ENCODE peak calls at places on chromosomes 2 and 18, in four cellular contexts. I is GM12878, T is SK-N-SH, L is K562. R is an unnamed sample.

GRCh38 chr2:23250371-23250770 is 134.6 kb upstream of the KLHL29 start:
- DNase-seq in I (no peak), T (no peak), L (no peak), R (no peak)

GRCh38 chr18:44986933-44987332 is 306.2 kb downstream of the SETBP1 start:
- DNase-seq in I (no peak), T (no peak), L (no peak), R (no peak)

GRCh38 chr18:2971741-2972552 is 41.0 kb downstream of the LPIN2 start:
- DNase-seq in I (peak; percentile 90), T (no peak), L (no peak), R (no peak)

GRCh38 chr2:216015722-216016464 is 2.5 kb upstream of the MREG start:
- DNase-seq in I (peak; percentile 87), T (no peak), L (no peak), R (no peak)

GRCh38 chr2:88139203-88139702 is 11.4 kb upstream of the FABP1 start:
- DNase-seq in I (no peak), T (no peak), L (no peak), R (no peak)

GRCh38 chr2:238270606-238271005 is 17.8 kb downstream of the PER2 start:
- DNase-seq in I (no peak), T (peak; percentile 46), L (no peak), R (no peak)

GRCh38 chr2:172333206-172333605 is 94.2 kb upstream of the ITGA6 start:
- DNase-seq in I (no peak), T (no peak), L (no peak), R (no peak)

GRCh38 chr18:58225101-58225500 is 181.1 kb downstream of the NEDD4L start:
- DNase-seq in I (peak; percentile 71), T (no peak), L (no peak), R (no peak)

GRCh38 chr2:46480562-46480961 is 1.2 kb downstream of the TMEM247 start:
- DNase-seq in I (no peak), T (no peak), L (no peak), R (no peak)

GRCh38 chr2:26333286-26333685 is 12.7 kb upstream of the SELENOI start:
- DNase-seq in I (no peak), T (no peak), L (no peak), R (no peak)

GRCh38 chr2:230658877-230659652 is 53.6 kb upstream of the CAB39 start:
- DNase-seq in I (peak; percentile 91), T (no peak), L (peak; percentile 71), R (no peak)

GRCh38 chr2:132766573-132766972 is 96.6 kb upstream of the LYPD1 start:
- DNase-seq in I (no peak), T (no peak), L (no peak), R (no peak)

GRCh38 chr2:101223814-101224231 is 28.9 kb upstream of the CNOT11 start:
- DNase-seq in I (peak; percentile 97), T (no peak), L (no peak), R (no peak)
- TF ChIP-seq USF1 in I (no peak), T (no peak), L (no peak), R (no peak)

GRCh38 chr2:240926516-240927389 is 20.6 kb downstream of the CROCC2 start:
- DNase-seq in I (no peak), T (peak; percentile 69), L (no peak), R (peak; percentile 11)
- TF ChIP-seq USF1 in I (no peak), T (no peak), L (no peak), R (no peak)

DNA sequence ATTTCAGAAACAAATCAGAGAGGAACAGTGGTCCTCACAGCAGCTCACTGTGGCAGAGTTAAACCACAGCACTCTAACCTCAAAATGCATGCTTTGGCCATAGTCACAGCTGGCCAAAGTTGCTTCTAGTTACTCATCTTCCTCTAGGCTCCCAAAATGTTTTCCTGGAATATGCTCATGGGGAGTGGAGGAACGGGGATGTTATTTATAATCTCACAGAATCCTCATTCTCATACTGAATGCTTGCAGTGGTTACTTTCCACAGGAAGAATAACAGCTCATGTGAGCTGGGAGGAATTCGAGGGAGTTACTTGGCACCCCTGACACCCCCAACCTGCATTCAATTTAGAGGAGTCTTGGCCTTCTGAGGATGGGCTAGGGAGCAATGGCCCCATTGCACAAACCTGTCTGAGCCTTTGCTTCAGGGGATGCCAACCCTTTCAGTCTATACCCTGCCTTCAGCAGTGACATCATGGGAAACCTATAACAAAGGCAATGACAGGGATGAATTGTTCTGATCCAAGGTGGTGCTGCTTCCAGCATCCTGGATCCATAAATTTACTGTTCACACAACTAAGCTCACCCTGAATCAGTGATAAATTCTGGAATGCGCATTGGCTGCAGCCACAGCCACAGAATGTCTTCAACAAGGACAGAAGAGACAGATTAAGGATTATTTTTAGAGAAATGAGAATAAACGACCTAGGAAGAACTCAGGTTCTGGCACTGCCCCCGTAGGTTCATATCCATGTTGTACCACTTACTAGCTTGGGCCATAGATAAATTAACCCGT is 22.5 kb upstream of the CCBE1 start:
- DNase-seq in I (no peak), T (no peak), L (no peak), R (no peak)
- TF ChIP-seq USF1 in I (no peak), T (no peak), L (no peak), R (no peak)

DNA sequence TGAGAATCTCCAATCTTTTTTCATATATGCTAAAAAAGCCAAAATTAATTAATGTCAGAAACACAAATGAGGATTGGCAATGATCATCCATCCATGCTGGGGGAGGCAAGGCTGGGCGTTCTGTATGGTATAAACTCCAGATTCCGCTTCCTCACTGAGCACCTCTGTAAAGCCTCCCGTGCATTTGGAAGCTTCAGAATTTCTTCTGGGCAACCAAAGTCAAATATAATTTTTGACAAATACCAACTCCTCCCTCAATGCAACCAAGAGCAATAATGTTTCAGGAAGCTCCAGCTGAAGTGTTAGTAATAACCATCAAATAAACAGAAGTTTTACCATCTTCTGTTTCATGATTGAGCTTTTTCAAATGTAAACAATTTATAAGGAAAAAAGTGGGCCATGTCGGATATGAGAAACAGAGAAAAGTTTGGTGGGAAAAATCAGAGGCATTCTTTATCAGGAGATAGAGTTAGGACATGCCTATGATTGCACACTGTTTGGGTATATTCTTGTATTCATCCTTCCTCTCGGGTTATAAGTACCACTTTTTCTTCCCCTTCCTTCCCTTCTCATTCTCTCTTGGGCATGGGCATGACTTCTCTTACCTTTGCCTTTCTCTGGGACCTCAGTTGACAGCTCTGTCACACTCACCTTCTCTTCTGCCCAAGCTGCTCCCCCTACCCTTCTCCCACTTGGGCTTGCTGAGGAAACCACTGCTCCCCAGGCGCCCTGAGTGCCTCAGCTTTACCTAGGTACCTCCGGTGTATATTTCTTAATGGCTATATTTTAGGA is 149.5 kb upstream of the ZEB2 start:
- DNase-seq in I (no peak), T (no peak), L (no peak), R (no peak)
- TF ChIP-seq USF1 in I (no peak), T (no peak), L (no peak), R (no peak)

GRCh38 chr2:207930747-207931146 is 94.6 kb downstream of the PLEKHM3 start:
- DNase-seq in I (no peak), T (peak; percentile 47), L (no peak), R (no peak)
- TF ChIP-seq USF1 in I (no peak), T (no peak), L (no peak), R (no peak)

GRCh38 chr2:97067279-97068004 is 27.2 kb downstream of the FAHD2B start:
- DNase-seq in I (no peak), T (no peak), L (no peak), R (no peak)

DNA sequence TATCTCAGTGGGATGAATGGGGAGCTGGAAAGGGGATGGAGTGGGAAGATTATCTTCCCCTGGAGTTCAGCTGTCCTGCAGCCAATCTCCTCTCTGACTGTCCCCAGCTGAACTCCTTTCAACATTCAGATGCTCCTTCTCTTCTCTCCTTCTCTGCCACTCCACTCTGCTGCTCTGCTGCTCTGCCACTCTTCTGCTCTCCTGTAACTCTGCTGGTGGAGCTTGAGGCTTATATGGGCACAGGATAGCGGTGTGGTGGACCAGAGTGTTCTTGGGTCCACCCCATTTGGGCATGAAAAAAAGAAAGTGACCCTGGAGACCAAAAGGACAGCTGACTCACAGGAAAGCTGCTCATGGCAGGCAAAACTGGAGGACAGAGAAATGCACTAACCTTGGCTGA is 26.6 kb downstream of the FAHD2B start:
- DNase-seq in I (no peak), T (no peak), L (no peak), R (no peak)
- TF ChIP-seq USF1 in I (no peak), T (no peak), L (no peak), R (no peak)

DNA sequence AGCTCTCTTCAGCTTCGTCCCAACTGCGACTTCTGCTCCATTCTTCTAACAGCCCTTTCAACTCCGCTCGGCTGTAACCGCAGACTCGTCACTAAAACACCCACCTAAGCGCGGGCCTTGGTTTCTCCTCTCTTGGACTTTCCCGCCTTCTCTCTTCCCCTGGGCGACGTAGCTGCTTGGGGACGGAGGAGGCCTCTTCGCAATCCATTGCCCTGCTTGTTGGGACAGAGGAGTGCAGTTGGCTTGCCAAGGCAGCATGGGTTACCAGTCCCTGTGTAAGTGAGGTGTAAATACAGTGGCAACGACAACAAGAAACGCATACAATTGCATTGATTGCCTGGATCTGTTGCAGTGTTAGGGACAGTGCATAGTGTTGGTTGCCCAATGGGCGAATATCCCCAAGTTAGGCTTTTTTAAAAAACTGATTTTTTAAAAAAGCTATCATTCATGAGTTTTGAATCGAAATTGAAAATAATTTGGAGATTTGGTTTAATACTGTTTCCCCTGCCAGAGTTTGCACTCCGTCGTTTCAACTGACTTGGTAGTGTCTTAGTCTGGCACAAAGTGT is 484 bp upstream of the DARS1 start:
- DNase-seq in I (peak; percentile 69), T (no peak), L (no peak), R (no peak)
- TF ChIP-seq USF1 in I (no peak), T (no peak), L (no peak), R (no peak)

GRCh38 chr18:31155498-31155897 is 7.2 kb downstream of the DSC1 start:
- DNase-seq in I (no peak), T (no peak), L (no peak), R (no peak)

GRCh38 chr18:31162419-31162793 is 250 bp downstream of the DSC1 start:
- DNase-seq in I (no peak), T (no peak), L (no peak), R (no peak)

GRCh38 chr18:31154186-31154585 is 8.5 kb downstream of the DSC1 start:
- DNase-seq in I (no peak), T (no peak), L (no peak), R (no peak)

GRCh38 chr18:31161757-31162418 is 768 bp downstream of the DSC1 start:
- DNase-seq in I (no peak), T (no peak), L (no peak), R (no peak)

DNA sequence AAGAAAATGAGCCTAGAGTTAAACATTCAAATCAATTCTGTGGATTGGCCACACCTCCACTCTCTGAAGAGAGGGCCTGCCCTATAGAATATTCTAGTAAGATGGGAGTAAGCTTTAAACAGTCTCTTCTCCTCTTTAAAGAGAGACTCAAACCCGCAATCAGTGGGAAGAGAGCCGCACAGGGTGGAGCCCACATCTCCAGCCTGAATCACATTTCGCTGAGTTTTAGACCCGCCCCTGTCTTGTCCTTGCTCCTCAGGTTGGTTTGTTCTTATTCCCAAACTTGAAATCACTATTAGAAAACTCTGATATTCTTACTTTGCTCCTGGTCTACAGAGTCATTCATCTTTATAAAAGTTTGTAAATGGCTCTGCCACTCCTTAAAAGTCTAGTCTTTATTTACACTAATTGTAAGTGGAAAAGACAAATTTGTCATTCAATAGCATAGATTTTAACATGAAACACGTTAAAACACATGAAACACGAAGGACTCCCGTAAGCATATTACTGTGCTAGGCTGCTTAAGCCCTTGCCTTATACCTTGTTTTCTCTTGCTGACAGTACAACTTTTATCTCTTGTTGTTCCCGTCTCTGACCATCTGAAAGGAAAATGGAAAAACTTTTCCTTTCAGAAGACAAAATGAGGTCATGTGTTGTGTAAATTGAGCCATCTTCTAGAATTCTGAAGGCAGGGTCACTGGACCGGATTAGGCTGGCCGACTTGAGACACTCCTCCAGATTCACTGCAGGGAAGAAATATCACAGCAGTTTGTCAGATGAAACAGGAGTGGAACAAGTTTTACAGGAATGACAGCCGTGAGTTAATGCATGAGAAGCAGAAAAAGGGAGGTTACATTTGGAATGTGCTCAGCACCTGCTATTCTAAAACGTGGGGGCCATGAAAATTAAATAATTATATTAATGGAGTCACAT is 5.6 kb downstream of the DSC1 start:
- DNase-seq in I (no peak), T (no peak), L (no peak), R (no peak)
- TF ChIP-seq USF1 in I (no peak), T (no peak), L (no peak), R (no peak)

R was measured in WTC11.